ENCODE peak calls at places on chromosomes 5 and 9, in seven cellular contexts. D is stimulated activated naive CD8-positive, alpha-beta T cell treated with anti-CD3 and anti-CD28 coated beads, Interleukin-15, amount 100 ng/mL, for 72 hours; X is activated CD8-positive, alpha-beta memory T cell treated with anti-CD3 and anti-CD28 coated beads for 4 hours; G is SHP77; U is skeletal muscle cell; B is GM04504; Q is CD4-positive, alpha-beta T cell. H is an unnamed sample.

GRCh38 chr5:103444333-103445038 is 118.1 kb downstream of the NUDT12 start:
- DNase-seq in Q (no peak), D (no peak), U (no peak), X (no peak), B (no peak), G (no peak), H (no peak)

GRCh38 chr5:96661101-96661840 is 905 bp upstream of the CAST start:
- DNase-seq in Q (peak; percentile 26), B (peak; percentile 27), D (peak; percentile 55), X (peak; percentile 11), G (no peak), U (no peak), H (no peak)

GRCh38 chr5:89351232-89351631 is 468.2 kb upstream of the MEF2C start:
- DNase-seq in X (no peak), U (peak; percentile 63), G (no peak), Q (no peak), D (no peak), B (peak; percentile 25), H (no peak)

GRCh38 chr5:109479260-109479860 is 69.6 kb upstream of the PJA2 start:
- DNase-seq in U (no peak), D (no peak), X (no peak), Q (no peak), B (no peak), G (no peak), H (no peak)

GRCh38 chr5:166068547-166069335 is 2222.7 kb upstream of the WWC1 start:
- DNase-seq in U (no peak), B (no peak), X (no peak), Q (no peak), G (no peak), D (no peak), H (no peak)

GRCh38 chr5:138953370-138954256 is 78.5 kb upstream of the LRRTM2 start:
- DNase-seq in D (no peak), U (peak; percentile 18), Q (no peak), B (peak; percentile 61), X (no peak), G (peak; percentile 97), H (peak; percentile 76)

GRCh38 chr5:132138260-132138659 is 64.7 kb downstream of the CSF2 start:
- DNase-seq in G (no peak), X (no peak), B (no peak), D (no peak), Q (no peak), U (no peak), H (no peak)

GRCh38 chr5:176680226-176680563 is 32.9 kb downstream of the TSPAN17 start:
- DNase-seq in U (no peak), Q (no peak), D (no peak), G (no peak), B (no peak), X (no peak), H (no peak)

GRCh38 chr9:18905883-18906649 is 126.9 kb downstream of the SAXO1 start:
- DNase-seq in U (peak; percentile 19), D (no peak), X (no peak), B (no peak), G (no peak), Q (no peak), H (no peak)